ENCODE peak calls at places on chromosomes 5 and 9, in seven cellular contexts. Z is lower leg skin; U is KG1; O is NCI-H2171; V is dorsolateral prefrontal cortex; Q is activated T-cell treated with anti-CD3 and anti-CD28 coated beads, Interleukin-2, amount 50 U/mL, for 1 hour; K is stimulated activated CD4-positive, alpha-beta T cell treated with anti-CD3 and anti-CD28 coated beads, Interleukin-4, amount 100 ng/mL, for 24 hours. X is an unnamed sample.

GRCh38 chr5:73519531-73520283 is 21.5 kb downstream of the BTF3 start:
- DNase-seq in Z (no peak), U (peak), O (peak), V (no peak), Q (peak), K (peak), X (no peak)

GRCh38 chr5:6082685-6083084 is 295.7 kb downstream of the MED10 start:
- DNase-seq in Z (no peak), U (no peak), O (no peak), V (no peak), Q (no peak), K (no peak), X (no peak)

GRCh38 chr5:60346391-60346790 is 353.6 kb downstream of the DEPDC1B start:
- DNase-seq in Z (no peak), U (no peak), O (no peak), V (no peak), Q (no peak), K (no peak), X (no peak)

GRCh38 chr9:73073337-73074175 is 78.1 kb upstream of the ANXA1 start:
- DNase-seq in Z (no peak), U (no peak), O (no peak), V (no peak), Q (no peak), K (no peak), X (no peak)

GRCh38 chr5:96649251-96649937 is 12.8 kb upstream of the CAST start:
- DNase-seq in Z (no peak), U (no peak), O (no peak), V (no peak), Q (no peak), K (no peak), X (no peak)

GRCh38 chr9:137575382-137575724 is 3.4 kb downstream of the DPH7 start:
- DNase-seq in Z (no peak), U (no peak), O (no peak), V (no peak), Q (no peak), K (no peak), X (no peak)

GRCh38 chr9:40884072-40884901 is 244.2 kb downstream of the FOXD4L6 start:
- DNase-seq in Z (peak), U (no peak), O (no peak), V (peak), Q (no peak), K (no peak), X (no peak)

GRCh38 chr9:124040935-124041816 is 29.6 kb downstream of the LHX2 start:
- DNase-seq in Z (peak), U (no peak), O (peak), V (no peak), Q (peak), K (peak), X (no peak)

GRCh38 chr5:87686975-87687374 is 274.2 kb upstream of the CCNH start:
- DNase-seq in Z (no peak), U (no peak), O (no peak), V (no peak), Q (no peak), K (no peak), X (no peak)

GRCh38 chr9:18256574-18256973 is 217.4 kb upstream of the ADAMTSL1 start:
- DNase-seq in Z (no peak), U (no peak), O (no peak), V (no peak), Q (no peak), K (no peak), X (no peak)

GRCh38 chr5:179793470-179794139 is at the start of gene LTC4S:
- DNase-seq in Z (peak), U (peak), O (no peak), V (no peak), Q (peak), K (no peak), X (peak)

GRCh38 chr5:66407739-66408138 is 188.5 kb upstream of the MAST4 start:
- DNase-seq in Z (no peak), U (no peak), O (no peak), V (no peak), Q (no peak), K (no peak), X (no peak)

GRCh38 chr5:79774171-79774854 is 84.7 kb downstream of the CMYA5 start:
- DNase-seq in Z (no peak), U (no peak), O (no peak), V (peak), Q (no peak), K (peak), X (no peak)

GRCh38 chr5:142492781-142493281 is 168.0 kb upstream of the SPRY4 start:
- DNase-seq in Z (no peak), U (no peak), O (no peak), V (no peak), Q (no peak), K (no peak), X (no peak)

X was measured in CMK.